ENCODE peak calls at places on chromosomes 1 and 21, in ten cellular contexts. L is cardiac fibroblast, Y is neural crest cell, Z is left lung, Q is BJ, G is GM10248, D is ascending aorta, O is DND-41, J is tibial nerve, I is thyroid gland. E is an unnamed sample.

GRCh38 chr1:10530281-10530740 is 55.6 kb downstream of the PEX14 start:
- DNase-seq in Z (peak), Q (no peak), J (peak), L (no peak), G (no peak), Y (peak), O (no peak), D (peak), I (peak), E (peak)

GRCh38 chr1:31891280-31891679 is 46.9 kb downstream of the PTP4A2 start:
- DNase-seq in Z (no peak), O (no peak), D (no peak), G (no peak), Q (no peak), I (no peak), J (no peak), Y (no peak), L (no peak), E (no peak)

GRCh38 chr21:22763442-22763841 is 1765.2 kb downstream of the NCAM2 start:
- DNase-seq in G (no peak), I (no peak), O (no peak), L (no peak), Q (no peak), J (no peak), Y (no peak), Z (no peak), D (no peak), E (no peak)

GRCh38 chr21:42417533-42417932 is 13.8 kb downstream of the UBASH3A start:
- DNase-seq in Y (no peak), J (no peak), O (no peak), Q (no peak), I (no peak), L (no peak), D (no peak), G (no peak), Z (no peak), E (no peak)

GRCh38 chr1:87113313-87113712 is 198.9 kb downstream of the HS2ST1 start:
- DNase-seq in Z (peak), L (peak), O (no peak), D (no peak), Y (no peak), I (peak), G (no peak), Q (peak), J (peak), E (no peak)

GRCh38 chr1:225919906-225920305 is 4.1 kb downstream of the PYCR2 start:
- DNase-seq in I (peak), Q (peak), G (no peak), O (peak), L (peak), Z (peak), Y (no peak), D (peak), J (no peak), E (no peak)

GRCh38 chr1:164611754-164612642 is 53.0 kb downstream of the PBX1 start:
- DNase-seq in O (no peak), G (no peak), Z (no peak), Q (no peak), J (no peak), L (peak), D (peak), Y (peak), I (peak), E (peak)

GRCh38 chr1:150311762-150312161 is 9.6 kb upstream of the PRPF3 start:
- DNase-seq in L (no peak), G (no peak), Q (no peak), O (no peak), Y (no peak), I (no peak), Z (no peak), J (no peak), D (no peak), E (no peak)

GRCh38 chr1:66207484-66207883 is 326.5 kb upstream of the SGIP1 start:
- DNase-seq in O (no peak), I (no peak), Y (no peak), Z (no peak), J (no peak), D (no peak), G (no peak), L (peak), Q (no peak), E (no peak)

GRCh38 chr1:154848983-154849382 is 21.1 kb downstream of the KCNN3 start:
- DNase-seq in O (no peak), I (no peak), Y (no peak), L (no peak), G (no peak), D (no peak), Z (no peak), J (no peak), Q (no peak), E (no peak)

GRCh38 chr1:180778782-180779398 is 133.8 kb upstream of the KIAA1614 start:
- DNase-seq in Z (no peak), Y (no peak), L (peak), O (peak), J (no peak), I (no peak), Q (no peak), D (no peak), G (peak), E (no peak)

GRCh38 chr1:224739997-224740687 is 124.0 kb downstream of the CNIH3 start:
- DNase-seq in I (no peak), Y (no peak), G (peak), J (no peak), O (no peak), Z (no peak), L (no peak), D (no peak), Q (no peak), E (no peak)

GRCh38 chr1:47838562-47839459 is 158.4 kb downstream of the TRABD2B start:
- DNase-seq in Y (no peak), Q (no peak), Z (no peak), D (no peak), J (no peak), L (no peak), I (no peak), O (no peak), G (no peak), E (no peak)

GRCh38 chr1:156964431-156964830 is 44.0 kb downstream of the LRRC71 start:
- DNase-seq in I (no peak), G (no peak), Y (no peak), O (no peak), Q (no peak), Z (no peak), J (no peak), D (no peak), L (peak), E (no peak)

GRCh38 chr1:179077396-179077795 is 4.5 kb upstream of the TOR3A start:
- DNase-seq in G (no peak), O (no peak), I (no peak), D (no peak), Q (no peak), Y (no peak), L (peak), J (no peak), Z (no peak), E (no peak)

GRCh38 chr1:178374016-178374415 is 122.7 kb downstream of the CLEC20A start:
- DNase-seq in I (no peak), Z (no peak), L (no peak), G (no peak), J (no peak), O (no peak), D (no peak), Q (peak), Y (no peak), E (no peak)

GRCh38 chr1:56866656-56867055 is 12.1 kb downstream of the C8A start:
- DNase-seq in Q (peak), Y (no peak), L (peak), Z (no peak), J (no peak), D (no peak), G (no peak), I (no peak), O (no peak), E (no peak)

GRCh38 chr1:107559881-107560280 is 405.1 kb downstream of the VAV3 start:
- DNase-seq in L (no peak), Z (no peak), O (no peak), I (no peak), J (no peak), Q (no peak), Y (no peak), G (no peak), D (no peak), E (no peak)

GRCh38 chr1:235112297-235113182 is 16.1 kb downstream of the TOMM20 start:
- DNase-seq in O (peak), Z (no peak), I (no peak), D (no peak), G (no peak), Q (no peak), L (no peak), Y (no peak), J (no peak), E (no peak)

GRCh38 chr1:221873663-221874062 is 131.8 kb upstream of the DUSP10 start:
- DNase-seq in D (no peak), Q (no peak), J (no peak), L (no peak), Y (no peak), I (no peak), O (no peak), Z (no peak), G (no peak), E (no peak)

GRCh38 chr1:202967684-202968281 is 726 bp upstream of the CYB5R1 start:
- DNase-seq in Q (no peak), O (peak), L (no peak), Z (no peak), J (no peak), Y (no peak), D (no peak), I (no peak), G (peak), E (no peak)

GRCh38 chr21:38897532-38898421 is 92.0 kb downstream of the ETS2 start:
- DNase-seq in G (no peak), Z (no peak), Q (no peak), O (no peak), L (no peak), Y (no peak), D (no peak), J (no peak), I (no peak), E (no peak)

GRCh38 chr1:92484171-92484471 is 2.6 kb downstream of the GFI1 start:
- DNase-seq in D (no peak), J (no peak), Y (no peak), L (peak), I (no peak), Q (no peak), Z (no peak), G (no peak), O (no peak), E (no peak)

GRCh38 chr1:206805357-206805756 is 33.1 kb upstream of the IL10 start:
- DNase-seq in Q (no peak), G (no peak), L (no peak), Z (no peak), D (no peak), Y (no peak), O (no peak), J (no peak), I (no peak), E (no peak)

GRCh38 chr1:220817907-220818306 is 31.2 kb downstream of the MTARC1 start:
- DNase-seq in O (no peak), L (no peak), J (no peak), D (no peak), Z (no peak), Q (peak), G (no peak), Y (no peak), I (no peak), E (no peak)

GRCh38 chr1:244444854-244445253 is 6.9 kb downstream of the ADSS2 start:
- DNase-seq in L (peak), D (no peak), O (no peak), Q (no peak), G (no peak), J (no peak), Y (no peak), Z (no peak), I (no peak), E (no peak)

GRCh38 chr21:39451332-39452206 is at the start of gene SH3BGR:
- DNase-seq in I (peak), L (peak), Z (peak), G (no peak), D (peak), Y (no peak), O (no peak), Q (no peak), J (peak), E (no peak)

GRCh38 chr1:224292419-224292818 is 37.6 kb downstream of the NVL start:
- DNase-seq in Q (no peak), L (peak), J (no peak), I (no peak), G (no peak), D (no peak), O (no peak), Z (no peak), Y (no peak), E (no peak)

GRCh38 chr1:235199441-235199840 is 38.4 kb upstream of the RBM34 start:
- DNase-seq in I (peak), O (no peak), Q (no peak), D (no peak), Z (no peak), L (peak), G (no peak), Y (peak), J (no peak), E (no peak)

GRCh38 chr1:26730695-26731094 is 34.9 kb downstream of the ARID1A start:
- DNase-seq in Z (no peak), Y (no peak), D (no peak), G (no peak), L (peak), I (no peak), Q (no peak), O (no peak), J (no peak), E (no peak)

GRCh38 chr1:66330711-66331110 is 203.2 kb upstream of the SGIP1 start:
- DNase-seq in O (no peak), Z (no peak), J (no peak), L (peak), Y (no peak), G (no peak), Q (no peak), I (no peak), D (no peak), E (no peak)

GRCh38 chr1:15036101-15036500 is 117.4 kb upstream of the TMEM51 start:
- DNase-seq in Q (no peak), O (no peak), Y (no peak), L (no peak), D (no peak), I (no peak), Z (no peak), J (no peak), G (no peak), E (no peak)

GRCh38 chr1:15034656-15035055 is 118.9 kb upstream of the TMEM51 start:
- DNase-seq in J (no peak), Q (no peak), Z (no peak), Y (no peak), I (no peak), L (no peak), G (no peak), O (no peak), D (no peak), E (no peak)

GRCh38 chr1:15031251-15031930 is 122.2 kb upstream of the TMEM51 start:
- DNase-seq in O (no peak), Q (no peak), G (no peak), L (no peak), D (no peak), Z (no peak), J (no peak), I (no peak), Y (no peak), E (no peak)

GRCh38 chr1:15035236-15035635 is 118.3 kb upstream of the TMEM51 start:
- DNase-seq in D (no peak), G (no peak), Z (no peak), Q (no peak), J (no peak), Y (no peak), I (no peak), L (no peak), O (no peak), E (no peak)

DNA sequence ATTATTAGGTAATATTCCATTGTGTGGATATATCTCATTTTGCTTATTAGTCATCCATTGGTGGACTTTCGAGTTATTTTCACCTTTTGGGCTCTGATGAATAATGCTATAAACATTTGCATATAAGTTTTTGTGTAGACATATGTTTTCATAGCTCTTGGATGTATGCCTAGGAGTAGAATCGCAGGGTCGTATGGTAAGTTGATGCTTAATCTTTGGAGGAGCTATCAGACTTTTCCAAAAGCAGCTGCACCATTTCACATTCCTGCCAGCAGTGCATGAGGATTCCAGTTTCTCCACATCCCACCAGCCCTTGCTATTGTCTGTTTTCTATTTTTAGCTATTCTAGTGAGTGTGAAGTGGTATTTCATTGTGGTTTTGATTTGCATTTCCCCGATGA is 120.3 kb upstream of the TMEM51 start:
- DNase-seq in Y (no peak), J (no peak), G (no peak), Q (no peak), O (no peak), I (no peak), L (peak), Z (no peak), D (no peak), E (no peak)
- TF ChIP-seq CTCF in Y (peak), J (no peak), G (no peak), Q (peak), O (no peak), I (no peak), L (peak), Z (no peak), D (no peak), E (no peak)

GRCh38 chr1:232283864-232284263 is 346.1 kb downstream of the SIPA1L2 start:
- DNase-seq in O (no peak), I (no peak), Y (no peak), D (no peak), L (no peak), J (no peak), G (no peak), Q (no peak), Z (no peak), E (no peak)

GRCh38 chr1:232279909-232280308 is 350.0 kb downstream of the SIPA1L2 start:
- DNase-seq in Q (no peak), L (no peak), O (no peak), G (no peak), Y (no peak), J (no peak), I (no peak), D (no peak), Z (no peak), E (no peak)

GRCh38 chr1:232278925-232279324 is 351.0 kb downstream of the SIPA1L2 start:
- DNase-seq in G (no peak), J (no peak), Y (no peak), Q (no peak), Z (no peak), I (no peak), D (no peak), O (no peak), L (no peak), E (no peak)

GRCh38 chr1:232282541-232282940 is 347.4 kb downstream of the SIPA1L2 start:
- DNase-seq in J (no peak), Q (no peak), L (no peak), Z (no peak), O (no peak), G (no peak), D (no peak), I (no peak), Y (no peak), E (no peak)

GRCh38 chr1:232280910-232281309 is 349.0 kb downstream of the SIPA1L2 start:
- DNase-seq in Z (no peak), I (no peak), L (no peak), Q (no peak), O (no peak), Y (no peak), J (no peak), D (no peak), G (no peak), E (no peak)
- TF ChIP-seq CTCF in Z (no peak), I (no peak), L (no peak), Q (no peak), O (no peak), Y (no peak), J (no peak), D (no peak), G (no peak), E (no peak)

GRCh38 chr1:145960468-145961108 is 2.8 kb upstream of the LIX1L start:
- DNase-seq in L (peak), G (peak), Y (peak), Q (no peak), D (peak), Z (peak), O (peak), I (peak), J (no peak), E (peak)
- TF ChIP-seq CTCF in L (peak), G (no peak), Y (peak), Q (peak), D (no peak), Z (peak), O (peak), I (peak), J (peak), E (no peak)

GRCh38 chr1:193059282-193060225 is at the start of the genes RO60 and UCHL5:
- DNase-seq in J (peak), G (peak), Q (peak), Y (peak), L (peak), D (peak), I (peak), Z (peak), O (peak), E (peak)

GRCh38 chr1:193065954-193066353 is 6.5 kb downstream of the RO60 start:
- DNase-seq in I (no peak), Q (no peak), O (no peak), J (no peak), Z (no peak), G (no peak), D (no peak), Y (no peak), L (no peak), E (no peak)

GRCh38 chr1:193058529-193059281 is 455 bp downstream of the UCHL5 start:
- DNase-seq in D (peak), O (peak), Z (peak), J (no peak), G (peak), Q (no peak), I (peak), L (peak), Y (no peak), E (peak)

GRCh38 chr1:193062698-193063463 is 3.5 kb downstream of the RO60 start:
- DNase-seq in Z (no peak), Y (no peak), L (peak), G (no peak), I (no peak), D (no peak), J (no peak), O (no peak), Q (no peak), E (no peak)

GRCh38 chr1:193060938-193061337 is 1.5 kb downstream of the RO60 start:
- DNase-seq in G (peak), Q (no peak), D (no peak), J (no peak), L (peak), I (no peak), Z (no peak), O (no peak), Y (no peak), E (no peak)
- TF ChIP-seq CTCF in G (no peak), Q (no peak), D (no peak), J (no peak), L (no peak), I (no peak), Z (no peak), O (no peak), Y (no peak), E (no peak)

DNA sequence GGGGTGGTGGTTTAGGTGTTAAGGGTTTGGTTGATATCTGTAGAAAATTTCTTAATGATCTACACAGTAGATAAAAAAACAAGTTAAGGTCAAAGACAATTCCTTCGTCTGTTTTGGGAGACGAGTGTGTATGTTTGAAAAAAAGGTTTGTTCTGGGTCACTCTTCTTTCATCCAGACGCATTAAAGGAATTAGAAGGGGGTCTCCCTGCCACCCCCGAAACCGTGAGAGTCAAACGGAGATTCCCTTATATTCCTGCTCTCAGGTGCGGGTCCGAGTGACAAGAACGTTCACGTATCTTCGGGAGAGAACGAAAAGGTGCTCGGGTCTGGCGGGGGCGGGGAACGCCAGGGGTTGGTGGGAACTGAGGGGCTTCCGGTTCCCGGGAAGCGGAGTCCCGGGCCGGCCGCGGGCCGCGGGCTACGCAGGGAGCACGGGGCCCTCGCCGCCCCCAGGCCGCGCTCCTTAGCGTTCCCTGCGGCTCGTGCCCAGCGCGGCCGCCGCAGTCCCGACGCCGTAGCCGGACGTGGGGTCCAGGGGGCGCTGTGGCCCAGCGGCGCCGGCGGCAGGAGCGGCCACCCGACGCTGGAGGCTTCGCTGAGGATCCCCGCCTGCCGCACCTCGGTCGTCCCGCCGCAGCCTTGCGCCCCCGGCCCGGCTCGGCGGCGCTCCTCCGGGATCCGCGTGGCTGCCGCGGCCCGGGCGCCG is at the start of gene ZFYVE9:
- DNase-seq in Z (peak), Y (peak), Q (no peak), I (peak), J (peak), L (peak), G (peak), O (peak), D (peak), E (peak)
- TF ChIP-seq CTCF in Z (peak), Y (peak), Q (peak), I (peak), J (peak), L (no peak), G (peak), O (peak), D (peak), E (peak)

GRCh38 chr1:64499966-64500365 is 30.0 kb downstream of the CACHD1 start:
- DNase-seq in Q (no peak), L (no peak), I (no peak), Y (no peak), G (no peak), Z (no peak), J (no peak), D (no peak), O (no peak), E (no peak)
- TF ChIP-seq CTCF in Q (no peak), L (no peak), I (no peak), Y (no peak), G (no peak), Z (no peak), J (no peak), D (no peak), O (no peak), E (no peak)

E was measured in mesothelial cell of epicardium.